ENCODE peak calls at places on chromosomes 4 and X, in seven cellular contexts. L is stomach, D is fibroblast of pulmonary artery, I is left ventricle myocardium inferior, J is WTC11, Z is brain microvascular endothelial cell, K is endothelial cell. N is an unnamed sample.

GRCh38 chr4:8841678-8842268 is 29.9 kb downstream of the HMX1 start:
- DNase-seq in L (no peak), D (no peak), I (no peak), J (no peak), Z (no peak), K (no peak), N (no peak)

GRCh38 chr4:119962631-119963030 is 104.0 kb downstream of the MAD2L1 start:
- DNase-seq in L (no peak), D (no peak), I (no peak), J (no peak), Z (no peak), K (no peak), N (no peak)

GRCh38 chrX:143664302-143664701 is 28.4 kb upstream of the SLITRK4 start:
- DNase-seq in L (no peak), D (peak), I (no peak), J (no peak), Z (peak), K (peak), N (no peak)

GRCh38 chr4:168812806-168813205 is 197.2 kb downstream of the CBR4 start:
- DNase-seq in L (no peak), D (no peak), I (no peak), J (no peak), Z (no peak), K (no peak), N (no peak)

GRCh38 chr4:31674313-31674947 is 954.3 kb downstream of the PCDH7 start:
- DNase-seq in L (no peak), D (peak), I (no peak), J (peak), Z (peak), K (peak), N (no peak)

GRCh38 chr4:40232610-40233009 is 35.8 kb downstream of the RHOH start:
- DNase-seq in L (no peak), D (no peak), I (no peak), J (no peak), Z (no peak), K (no peak), N (no peak)

GRCh38 chrX:38335382-38335781 is 8.1 kb upstream of the RPGR start:
- DNase-seq in L (no peak), D (no peak), I (no peak), J (no peak), Z (no peak), K (no peak), N (no peak)

GRCh38 chr4:174928174-174928573 is 10.0 kb downstream of the ADAM29 start:
- DNase-seq in L (no peak), D (no peak), I (no peak), J (no peak), Z (no peak), K (no peak), N (no peak)

GRCh38 chrX:139113682-139114081 is 402.2 kb upstream of the FGF13 start:
- DNase-seq in L (no peak), D (no peak), I (no peak), J (no peak), Z (no peak), K (no peak), N (no peak)

GRCh38 chrX:99761731-99762130 is 648.3 kb downstream of the PCDH19 start:
- DNase-seq in L (no peak), D (no peak), I (no peak), J (no peak), Z (no peak), K (no peak), N (no peak)
- TF ChIP-seq CTCF in L (no peak), D (no peak), I (no peak), J (no peak), Z (no peak), K (no peak), N (no peak)

GRCh38 chr4:114146947-114147618 is 167.6 kb upstream of the ARSJ start:
- DNase-seq in L (no peak), D (no peak), I (no peak), J (no peak), Z (no peak), K (no peak), N (no peak)
- TF ChIP-seq CTCF in L (no peak), D (no peak), I (no peak), J (no peak), Z (no peak), K (no peak), N (no peak)

DNA sequence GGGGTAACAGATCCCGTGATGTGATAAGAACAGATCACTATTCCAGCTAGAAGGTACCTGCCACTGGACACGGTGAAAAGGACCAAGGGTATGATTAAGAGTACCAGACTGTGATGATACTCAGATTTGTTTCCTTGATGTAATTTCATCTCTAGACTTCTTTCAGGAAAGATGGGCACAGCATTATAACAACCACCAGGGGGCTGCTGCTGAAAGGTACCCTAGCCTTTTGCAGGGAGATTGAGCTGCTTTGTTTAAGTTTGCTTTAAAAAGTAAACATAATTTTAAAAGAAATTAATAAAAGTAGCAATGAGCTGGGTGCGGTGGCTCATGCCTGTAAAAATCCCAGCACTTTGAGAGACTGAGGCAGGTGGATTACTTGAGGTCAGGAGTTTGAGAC is 145.4 kb downstream of the EMCN start:
- DNase-seq in L (no peak), D (peak), I (no peak), J (peak), Z (no peak), K (peak), N (no peak)
- TF ChIP-seq CTCF in L (peak), D (peak), I (peak), J (peak), Z (peak), K (peak), N (peak)

DNA sequence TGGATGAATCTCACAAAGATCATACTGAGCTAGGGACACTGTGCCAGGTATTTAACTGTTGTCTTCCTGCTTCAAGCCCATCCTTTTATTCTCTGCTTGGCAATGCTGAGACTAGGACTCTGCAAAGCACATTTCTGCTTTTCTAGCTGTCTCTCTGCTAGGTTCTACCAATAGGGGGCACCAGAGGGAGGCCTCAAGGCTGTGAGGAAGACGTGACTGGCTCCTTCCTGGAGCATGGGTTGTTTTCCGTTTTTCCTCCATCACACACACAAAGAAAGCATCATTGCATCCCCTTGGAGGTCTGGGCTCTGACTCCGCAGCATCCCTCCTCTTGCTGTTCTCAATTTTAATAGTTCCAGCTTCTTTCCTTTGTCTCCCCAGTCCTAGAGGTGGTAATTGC is 10.9 kb upstream of the DCTD start:
- DNase-seq in L (no peak), D (no peak), I (no peak), J (peak), Z (no peak), K (peak), N (no peak)
- TF ChIP-seq CTCF in L (no peak), D (peak), I (peak), J (peak), Z (peak), K (peak), N (no peak)

GRCh38 chr4:28360681-28361080 is 1500.0 kb downstream of the STIM2 start:
- DNase-seq in L (no peak), D (no peak), I (no peak), J (no peak), Z (no peak), K (no peak), N (no peak)

GRCh38 chr4:28354874-28355273 is 1494.2 kb downstream of the STIM2 start:
- DNase-seq in L (no peak), D (no peak), I (no peak), J (no peak), Z (no peak), K (no peak), N (no peak)

GRCh38 chr4:28362169-28362568 is 1501.5 kb downstream of the STIM2 start:
- DNase-seq in L (no peak), D (no peak), I (no peak), J (no peak), Z (no peak), K (no peak), N (no peak)

GRCh38 chr4:28357985-28358384 is 1497.3 kb downstream of the STIM2 start:
- DNase-seq in L (no peak), D (peak), I (no peak), J (peak), Z (no peak), K (peak), N (no peak)
- TF ChIP-seq CTCF in L (no peak), D (peak), I (no peak), J (no peak), Z (peak), K (no peak), N (peak)

GRCh38 chrX:74230094-74230493 is 73.9 kb upstream of the ZCCHC13 start:
- DNase-seq in L (no peak), D (no peak), I (no peak), J (no peak), Z (no peak), K (no peak), N (no peak)
- TF ChIP-seq CTCF in L (no peak), D (peak), I (peak), J (no peak), Z (no peak), K (no peak), N (no peak)

DNA sequence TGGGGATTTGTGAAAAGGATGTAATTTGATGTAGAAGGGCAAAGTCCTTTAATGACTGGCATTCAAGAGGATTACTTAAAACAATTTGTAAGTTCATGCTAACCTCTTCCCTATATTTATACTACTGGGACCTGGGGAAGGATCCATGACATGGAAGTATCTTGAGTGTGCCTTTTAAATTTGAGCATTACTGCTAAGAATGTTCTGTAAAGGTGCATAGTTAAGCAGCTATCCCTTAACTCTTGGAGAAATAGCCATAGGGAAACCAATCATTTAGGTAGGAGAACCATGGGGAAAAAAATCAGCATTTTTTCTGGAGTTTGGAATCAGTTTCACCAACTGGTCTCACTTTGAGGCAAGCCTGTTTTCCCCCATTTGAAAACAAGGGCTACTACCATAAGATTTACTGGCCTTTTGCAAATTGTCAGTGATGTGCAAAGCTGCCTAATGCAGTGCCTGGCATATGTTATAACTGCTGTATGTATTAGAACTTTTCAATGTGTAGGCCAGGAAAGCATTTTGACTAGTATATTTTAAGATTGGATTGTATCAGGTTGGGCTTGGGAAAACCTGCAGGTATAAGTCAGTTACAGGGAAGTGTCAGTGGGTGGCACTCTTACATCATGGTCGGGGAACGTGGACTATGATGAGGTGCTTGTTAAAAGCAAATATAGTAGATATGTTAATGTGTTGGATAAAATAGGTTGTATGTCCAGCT is 72.1 kb downstream of the PRSS12 start:
- DNase-seq in L (peak), D (peak), I (no peak), J (peak), Z (peak), K (peak), N (no peak)
- TF ChIP-seq CTCF in L (peak), D (peak), I (peak), J (no peak), Z (peak), K (peak), N (peak)

GRCh38 chrX:135688137-135688536 is 25.3 kb upstream of the CT45A1 start:
- DNase-seq in L (no peak), D (no peak), I (no peak), J (peak), Z (no peak), K (peak), N (no peak)
- TF ChIP-seq CTCF in L (no peak), D (no peak), I (peak), J (no peak), Z (peak), K (no peak), N (no peak)

DNA sequence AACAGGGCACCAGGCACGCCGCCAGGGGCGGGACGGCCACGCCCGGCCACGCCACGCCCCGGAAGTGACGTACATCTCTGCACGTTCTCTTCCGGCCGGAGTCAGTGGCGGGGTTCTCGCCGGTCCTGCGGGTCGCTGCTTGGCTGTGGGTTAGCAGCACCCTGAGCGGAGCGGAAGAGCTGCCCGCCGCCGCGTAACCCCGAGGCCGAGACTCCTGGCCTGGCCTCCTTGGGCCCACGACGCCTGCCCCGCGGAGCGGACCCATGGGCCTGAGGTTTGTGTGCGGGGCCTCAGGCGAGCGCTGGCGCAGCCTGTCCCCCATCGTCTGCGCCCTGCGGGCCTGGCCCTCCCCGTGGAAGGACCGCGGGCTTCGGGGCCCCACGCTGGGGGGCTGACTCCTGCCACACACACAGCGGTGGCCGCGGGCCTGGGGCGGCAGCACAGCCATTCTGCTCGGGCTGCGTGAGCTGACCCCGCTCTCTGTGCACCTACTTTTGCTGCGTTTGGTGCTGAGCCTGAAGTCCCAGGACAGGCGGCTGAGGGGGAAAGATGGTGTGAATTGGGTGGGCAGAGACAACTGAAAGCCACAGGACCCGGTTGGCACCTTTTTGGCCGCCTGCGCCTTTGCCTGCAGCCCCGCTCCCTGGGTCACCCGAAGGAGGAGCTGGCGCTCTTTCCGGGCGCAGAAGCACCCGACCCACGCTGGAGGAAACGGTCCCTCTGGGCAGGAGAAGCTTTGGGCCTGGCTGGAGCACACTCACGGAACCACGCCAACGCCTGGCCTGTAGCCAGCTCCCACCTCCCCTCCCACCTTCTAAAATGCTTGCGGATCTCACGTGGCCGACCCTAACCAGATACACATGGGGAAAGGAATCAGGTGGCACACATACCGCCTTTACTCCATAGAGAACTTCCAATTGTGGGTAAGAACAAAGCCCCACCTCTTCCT is 28.1 kb downstream of the NOP14 start:
- DNase-seq in L (peak), D (peak), I (peak), J (peak), Z (peak), K (peak), N (peak)
- TF ChIP-seq CTCF in L (peak), D (no peak), I (no peak), J (no peak), Z (peak), K (no peak), N (no peak)